ENCODE peak calls at places on chromosomes 4 and X, in nine cellular contexts. One of them, this sample, is unnamed.
A peak's percentile ranks its signal among the peaks of the same experiment; 100 is the strongest.

GRCh38 chr4:70902577-70903281 is 560 bp downstream of the MOB1B start:
- DNase-seq in hepatocyte: no peak
- DNase-seq in NCI-H2029: no peak
- DNase-seq in NB4: peak; percentile 52
- DNase-seq in activated CD4-positive, alpha-beta T cell treated with anti-CD3 and anti-CD28 coated beads for 1 hour: peak; percentile 11
- DNase-seq in body of pancreas: no peak
- DNase-seq in NCI-H1105 treated with DMSO at 0.1 percent for 48 hours: peak; percentile 7
- DNase-seq in endothelial cell: no peak
- DNase-seq in stimulated activated CD8-positive, alpha-beta memory T cell treated with anti-CD3 and anti-CD28 coated beads, Interleukin-4, amount 100 ng/mL, for 24 hours: peak; percentile 8
- DNase-seq in this sample: no peak

GRCh38 chr4:67198757-67199156 is 346.5 kb downstream of the CENPC start:
- DNase-seq in body of pancreas: no peak
- DNase-seq in hepatocyte: peak; percentile 63
- DNase-seq in NCI-H1105 treated with DMSO at 0.1 percent for 48 hours: no peak
- DNase-seq in endothelial cell: peak; percentile 8
- DNase-seq in NCI-H2029: no peak
- DNase-seq in stimulated activated CD8-positive, alpha-beta memory T cell treated with anti-CD3 and anti-CD28 coated beads, Interleukin-4, amount 100 ng/mL, for 24 hours: no peak
- DNase-seq in activated CD4-positive, alpha-beta T cell treated with anti-CD3 and anti-CD28 coated beads for 1 hour: no peak
- DNase-seq in NB4: peak; percentile 49
- DNase-seq in this sample: peak; percentile 0

GRCh38 chr4:54004463-54004862 is 59.9 kb downstream of the CHIC2 start:
- DNase-seq in endothelial cell: no peak
- DNase-seq in NCI-H1105 treated with DMSO at 0.1 percent for 48 hours: no peak
- DNase-seq in stimulated activated CD8-positive, alpha-beta memory T cell treated with anti-CD3 and anti-CD28 coated beads, Interleukin-4, amount 100 ng/mL, for 24 hours: no peak
- DNase-seq in body of pancreas: no peak
- DNase-seq in NB4: no peak
- DNase-seq in NCI-H2029: no peak
- DNase-seq in activated CD4-positive, alpha-beta T cell treated with anti-CD3 and anti-CD28 coated beads for 1 hour: no peak
- DNase-seq in hepatocyte: no peak
- DNase-seq in this sample: no peak

GRCh38 chrX:102654696-102655095 is 3.4 kb downstream of the GPRASP1 start:
- DNase-seq in hepatocyte: no peak
- DNase-seq in NCI-H2029: no peak
- DNase-seq in endothelial cell: no peak
- DNase-seq in activated CD4-positive, alpha-beta T cell treated with anti-CD3 and anti-CD28 coated beads for 1 hour: no peak
- DNase-seq in NCI-H1105 treated with DMSO at 0.1 percent for 48 hours: no peak
- DNase-seq in NB4: no peak
- DNase-seq in stimulated activated CD8-positive, alpha-beta memory T cell treated with anti-CD3 and anti-CD28 coated beads, Interleukin-4, amount 100 ng/mL, for 24 hours: no peak
- DNase-seq in body of pancreas: no peak
- DNase-seq in this sample: no peak

GRCh38 chr4:113288691-113289090 is 239.2 kb downstream of the ANK2 start:
- DNase-seq in hepatocyte: no peak
- DNase-seq in activated CD4-positive, alpha-beta T cell treated with anti-CD3 and anti-CD28 coated beads for 1 hour: no peak
- DNase-seq in stimulated activated CD8-positive, alpha-beta memory T cell treated with anti-CD3 and anti-CD28 coated beads, Interleukin-4, amount 100 ng/mL, for 24 hours: no peak
- DNase-seq in NCI-H1105 treated with DMSO at 0.1 percent for 48 hours: no peak
- DNase-seq in NB4: no peak
- DNase-seq in endothelial cell: no peak
- DNase-seq in NCI-H2029: no peak
- DNase-seq in body of pancreas: no peak
- DNase-seq in this sample: no peak

GRCh38 chrX:148871422-148872152 is 371.2 kb downstream of the AFF2 start:
- DNase-seq in activated CD4-positive, alpha-beta T cell treated with anti-CD3 and anti-CD28 coated beads for 1 hour: no peak
- DNase-seq in body of pancreas: no peak
- DNase-seq in endothelial cell: no peak
- DNase-seq in NCI-H2029: no peak
- DNase-seq in NB4: peak; percentile 3
- DNase-seq in NCI-H1105 treated with DMSO at 0.1 percent for 48 hours: no peak
- DNase-seq in stimulated activated CD8-positive, alpha-beta memory T cell treated with anti-CD3 and anti-CD28 coated beads, Interleukin-4, amount 100 ng/mL, for 24 hours: no peak
- DNase-seq in hepatocyte: no peak
- DNase-seq in this sample: peak; percentile 29

GRCh38 chr4:86019906-86020305 is 339.9 kb downstream of the MAPK10 start:
- DNase-seq in NCI-H1105 treated with DMSO at 0.1 percent for 48 hours: no peak
- DNase-seq in NB4: no peak
- DNase-seq in NCI-H2029: no peak
- DNase-seq in hepatocyte: no peak
- DNase-seq in endothelial cell: no peak
- DNase-seq in body of pancreas: no peak
- DNase-seq in stimulated activated CD8-positive, alpha-beta memory T cell treated with anti-CD3 and anti-CD28 coated beads, Interleukin-4, amount 100 ng/mL, for 24 hours: no peak
- DNase-seq in activated CD4-positive, alpha-beta T cell treated with anti-CD3 and anti-CD28 coated beads for 1 hour: no peak
- DNase-seq in this sample: no peak

GRCh38 chr4:107619065-107619464 is 101.0 kb downstream of the PAPSS1 start:
- DNase-seq in hepatocyte: peak; percentile 17
- DNase-seq in endothelial cell: no peak
- DNase-seq in NCI-H1105 treated with DMSO at 0.1 percent for 48 hours: no peak
- DNase-seq in NB4: no peak
- DNase-seq in stimulated activated CD8-positive, alpha-beta memory T cell treated with anti-CD3 and anti-CD28 coated beads, Interleukin-4, amount 100 ng/mL, for 24 hours: no peak
- DNase-seq in NCI-H2029: no peak
- DNase-seq in activated CD4-positive, alpha-beta T cell treated with anti-CD3 and anti-CD28 coated beads for 1 hour: no peak
- DNase-seq in body of pancreas: no peak
- DNase-seq in this sample: no peak

GRCh38 chr4:163372035-163372434 is 28.3 kb downstream of the NPY5R start:
- DNase-seq in stimulated activated CD8-positive, alpha-beta memory T cell treated with anti-CD3 and anti-CD28 coated beads, Interleukin-4, amount 100 ng/mL, for 24 hours: no peak
- DNase-seq in endothelial cell: no peak
- DNase-seq in hepatocyte: no peak
- DNase-seq in NB4: no peak
- DNase-seq in NCI-H2029: no peak
- DNase-seq in activated CD4-positive, alpha-beta T cell treated with anti-CD3 and anti-CD28 coated beads for 1 hour: no peak
- DNase-seq in body of pancreas: no peak
- DNase-seq in NCI-H1105 treated with DMSO at 0.1 percent for 48 hours: no peak
- DNase-seq in this sample: no peak

GRCh38 chr4:98030059-98030458 is 113.2 kb downstream of the STPG2 start:
- DNase-seq in NB4: no peak
- DNase-seq in endothelial cell: no peak
- DNase-seq in NCI-H1105 treated with DMSO at 0.1 percent for 48 hours: no peak
- DNase-seq in NCI-H2029: no peak
- DNase-seq in hepatocyte: no peak
- DNase-seq in stimulated activated CD8-positive, alpha-beta memory T cell treated with anti-CD3 and anti-CD28 coated beads, Interleukin-4, amount 100 ng/mL, for 24 hours: no peak
- DNase-seq in body of pancreas: no peak
- DNase-seq in activated CD4-positive, alpha-beta T cell treated with anti-CD3 and anti-CD28 coated beads for 1 hour: no peak
- DNase-seq in this sample: no peak

GRCh38 chr4:156725257-156725656 is 246.3 kb downstream of the PDGFC start:
- DNase-seq in NCI-H1105 treated with DMSO at 0.1 percent for 48 hours: no peak
- DNase-seq in hepatocyte: no peak
- DNase-seq in endothelial cell: no peak
- DNase-seq in NCI-H2029: no peak
- DNase-seq in body of pancreas: no peak
- DNase-seq in NB4: no peak
- DNase-seq in stimulated activated CD8-positive, alpha-beta memory T cell treated with anti-CD3 and anti-CD28 coated beads, Interleukin-4, amount 100 ng/mL, for 24 hours: no peak
- DNase-seq in activated CD4-positive, alpha-beta T cell treated with anti-CD3 and anti-CD28 coated beads for 1 hour: no peak
- DNase-seq in this sample: peak; percentile 26

GRCh38 chr4:89196745-89197144 is 85.4 kb downstream of the TIGD2 start:
- DNase-seq in endothelial cell: no peak
- DNase-seq in stimulated activated CD8-positive, alpha-beta memory T cell treated with anti-CD3 and anti-CD28 coated beads, Interleukin-4, amount 100 ng/mL, for 24 hours: no peak
- DNase-seq in body of pancreas: no peak
- DNase-seq in activated CD4-positive, alpha-beta T cell treated with anti-CD3 and anti-CD28 coated beads for 1 hour: no peak
- DNase-seq in NCI-H1105 treated with DMSO at 0.1 percent for 48 hours: no peak
- DNase-seq in NCI-H2029: no peak
- DNase-seq in NB4: no peak
- DNase-seq in hepatocyte: peak; percentile 19
- DNase-seq in this sample: no peak

GRCh38 chr4:173246719-173247118 is 78.1 kb downstream of the GALNT7 start:
- DNase-seq in NCI-H2029: no peak
- DNase-seq in stimulated activated CD8-positive, alpha-beta memory T cell treated with anti-CD3 and anti-CD28 coated beads, Interleukin-4, amount 100 ng/mL, for 24 hours: no peak
- DNase-seq in activated CD4-positive, alpha-beta T cell treated with anti-CD3 and anti-CD28 coated beads for 1 hour: no peak
- DNase-seq in hepatocyte: no peak
- DNase-seq in NCI-H1105 treated with DMSO at 0.1 percent for 48 hours: peak; percentile 39
- DNase-seq in body of pancreas: no peak
- DNase-seq in NB4: no peak
- DNase-seq in endothelial cell: no peak
- DNase-seq in this sample: no peak

GRCh38 chrX:41526268-41526667 is 79.1 kb downstream of the NYX start:
- DNase-seq in hepatocyte: no peak
- DNase-seq in activated CD4-positive, alpha-beta T cell treated with anti-CD3 and anti-CD28 coated beads for 1 hour: no peak
- DNase-seq in body of pancreas: no peak
- DNase-seq in NCI-H2029: no peak
- DNase-seq in NCI-H1105 treated with DMSO at 0.1 percent for 48 hours: no peak
- DNase-seq in stimulated activated CD8-positive, alpha-beta memory T cell treated with anti-CD3 and anti-CD28 coated beads, Interleukin-4, amount 100 ng/mL, for 24 hours: no peak
- DNase-seq in endothelial cell: no peak
- DNase-seq in NB4: no peak
- DNase-seq in this sample: no peak

GRCh38 chr4:186554485-186554884 is 882 bp downstream of the MTNR1A start:
- DNase-seq in NCI-H1105 treated with DMSO at 0.1 percent for 48 hours: peak; percentile 57
- DNase-seq in NB4: no peak
- DNase-seq in NCI-H2029: peak; percentile 67
- DNase-seq in endothelial cell: peak; percentile 34
- DNase-seq in body of pancreas: peak; percentile 30
- DNase-seq in stimulated activated CD8-positive, alpha-beta memory T cell treated with anti-CD3 and anti-CD28 coated beads, Interleukin-4, amount 100 ng/mL, for 24 hours: no peak
- DNase-seq in activated CD4-positive, alpha-beta T cell treated with anti-CD3 and anti-CD28 coated beads for 1 hour: no peak
- DNase-seq in hepatocyte: peak; percentile 26
- DNase-seq in this sample: no peak

GRCh38 chr4:36979494-36979893 is 265.0 kb upstream of the NWD2 start:
- DNase-seq in body of pancreas: no peak
- DNase-seq in NB4: no peak
- DNase-seq in hepatocyte: peak; percentile 65
- DNase-seq in activated CD4-positive, alpha-beta T cell treated with anti-CD3 and anti-CD28 coated beads for 1 hour: no peak
- DNase-seq in NCI-H2029: no peak
- DNase-seq in endothelial cell: no peak
- DNase-seq in NCI-H1105 treated with DMSO at 0.1 percent for 48 hours: no peak
- DNase-seq in stimulated activated CD8-positive, alpha-beta memory T cell treated with anti-CD3 and anti-CD28 coated beads, Interleukin-4, amount 100 ng/mL, for 24 hours: no peak
- DNase-seq in this sample: no peak

GRCh38 chr4:87961993-87962791 is 13.3 kb upstream of the SPP1 start:
- DNase-seq in endothelial cell: no peak
- DNase-seq in NCI-H2029: no peak
- DNase-seq in activated CD4-positive, alpha-beta T cell treated with anti-CD3 and anti-CD28 coated beads for 1 hour: no peak
- DNase-seq in NB4: no peak
- DNase-seq in stimulated activated CD8-positive, alpha-beta memory T cell treated with anti-CD3 and anti-CD28 coated beads, Interleukin-4, amount 100 ng/mL, for 24 hours: no peak
- DNase-seq in hepatocyte: peak; percentile 32
- DNase-seq in body of pancreas: no peak
- DNase-seq in NCI-H1105 treated with DMSO at 0.1 percent for 48 hours: no peak
- DNase-seq in this sample: no peak

GRCh38 chr4:38681283-38682066 is 17.5 kb downstream of the KLF3 start:
- DNase-seq in NCI-H1105 treated with DMSO at 0.1 percent for 48 hours: no peak
- DNase-seq in activated CD4-positive, alpha-beta T cell treated with anti-CD3 and anti-CD28 coated beads for 1 hour: no peak
- DNase-seq in endothelial cell: no peak
- DNase-seq in hepatocyte: no peak
- DNase-seq in NCI-H2029: no peak
- DNase-seq in NB4: no peak
- DNase-seq in stimulated activated CD8-positive, alpha-beta memory T cell treated with anti-CD3 and anti-CD28 coated beads, Interleukin-4, amount 100 ng/mL, for 24 hours: no peak
- DNase-seq in body of pancreas: no peak
- DNase-seq in this sample: peak; percentile 79

GRCh38 chr4:187141101-187141500 is 417.4 kb upstream of the FAT1 start:
- DNase-seq in stimulated activated CD8-positive, alpha-beta memory T cell treated with anti-CD3 and anti-CD28 coated beads, Interleukin-4, amount 100 ng/mL, for 24 hours: no peak
- DNase-seq in endothelial cell: no peak
- DNase-seq in hepatocyte: no peak
- DNase-seq in NB4: no peak
- DNase-seq in NCI-H2029: no peak
- DNase-seq in body of pancreas: no peak
- DNase-seq in activated CD4-positive, alpha-beta T cell treated with anti-CD3 and anti-CD28 coated beads for 1 hour: no peak
- DNase-seq in NCI-H1105 treated with DMSO at 0.1 percent for 48 hours: no peak
- DNase-seq in this sample: no peak

GRCh38 chr4:80367737-80368136 is 32.2 kb downstream of the CFAP299 start:
- DNase-seq in body of pancreas: no peak
- DNase-seq in endothelial cell: no peak
- DNase-seq in NCI-H1105 treated with DMSO at 0.1 percent for 48 hours: no peak
- DNase-seq in activated CD4-positive, alpha-beta T cell treated with anti-CD3 and anti-CD28 coated beads for 1 hour: no peak
- DNase-seq in stimulated activated CD8-positive, alpha-beta memory T cell treated with anti-CD3 and anti-CD28 coated beads, Interleukin-4, amount 100 ng/mL, for 24 hours: no peak
- DNase-seq in NCI-H2029: no peak
- DNase-seq in NB4: no peak
- DNase-seq in hepatocyte: no peak
- DNase-seq in this sample: no peak

GRCh38 chr4:124420166-124420695 is 292.3 kb downstream of the ANKRD50 start:
- DNase-seq in endothelial cell: no peak
- DNase-seq in hepatocyte: no peak
- DNase-seq in NB4: no peak
- DNase-seq in NCI-H1105 treated with DMSO at 0.1 percent for 48 hours: no peak
- DNase-seq in NCI-H2029: no peak
- DNase-seq in activated CD4-positive, alpha-beta T cell treated with anti-CD3 and anti-CD28 coated beads for 1 hour: no peak
- DNase-seq in body of pancreas: no peak
- DNase-seq in stimulated activated CD8-positive, alpha-beta memory T cell treated with anti-CD3 and anti-CD28 coated beads, Interleukin-4, amount 100 ng/mL, for 24 hours: no peak
- DNase-seq in this sample: no peak

GRCh38 chr4:38132140-38132673 is 172.0 kb downstream of the PTTG2 start:
- DNase-seq in endothelial cell: peak; percentile 23
- DNase-seq in stimulated activated CD8-positive, alpha-beta memory T cell treated with anti-CD3 and anti-CD28 coated beads, Interleukin-4, amount 100 ng/mL, for 24 hours: peak; percentile 39
- DNase-seq in hepatocyte: peak; percentile 83
- DNase-seq in NB4: no peak
- DNase-seq in NCI-H1105 treated with DMSO at 0.1 percent for 48 hours: no peak
- DNase-seq in body of pancreas: peak; percentile 35
- DNase-seq in activated CD4-positive, alpha-beta T cell treated with anti-CD3 and anti-CD28 coated beads for 1 hour: peak; percentile 46
- DNase-seq in NCI-H2029: no peak
- DNase-seq in this sample: peak; percentile 76

GRCh38 chrX:71623714-71624113 is 5.4 kb upstream of the CXCR3 start:
- DNase-seq in NCI-H2029: no peak
- DNase-seq in endothelial cell: no peak
- DNase-seq in NCI-H1105 treated with DMSO at 0.1 percent for 48 hours: no peak
- DNase-seq in activated CD4-positive, alpha-beta T cell treated with anti-CD3 and anti-CD28 coated beads for 1 hour: no peak
- DNase-seq in body of pancreas: no peak
- DNase-seq in NB4: peak; percentile 17
- DNase-seq in stimulated activated CD8-positive, alpha-beta memory T cell treated with anti-CD3 and anti-CD28 coated beads, Interleukin-4, amount 100 ng/mL, for 24 hours: no peak
- DNase-seq in hepatocyte: no peak
- DNase-seq in this sample: no peak

GRCh38 chr4:132859929-132860328 is 289.2 kb upstream of the PCDH10 start:
- DNase-seq in body of pancreas: no peak
- DNase-seq in NB4: no peak
- DNase-seq in NCI-H1105 treated with DMSO at 0.1 percent for 48 hours: no peak
- DNase-seq in stimulated activated CD8-positive, alpha-beta memory T cell treated with anti-CD3 and anti-CD28 coated beads, Interleukin-4, amount 100 ng/mL, for 24 hours: no peak
- DNase-seq in NCI-H2029: no peak
- DNase-seq in hepatocyte: no peak
- DNase-seq in endothelial cell: no peak
- DNase-seq in activated CD4-positive, alpha-beta T cell treated with anti-CD3 and anti-CD28 coated beads for 1 hour: no peak
- DNase-seq in this sample: no peak

GRCh38 chrX:149630681-149631292 is 805 bp downstream of the TMEM185A start:
- DNase-seq in activated CD4-positive, alpha-beta T cell treated with anti-CD3 and anti-CD28 coated beads for 1 hour: no peak
- DNase-seq in NB4: peak; percentile 40
- DNase-seq in stimulated activated CD8-positive, alpha-beta memory T cell treated with anti-CD3 and anti-CD28 coated beads, Interleukin-4, amount 100 ng/mL, for 24 hours: no peak
- DNase-seq in NCI-H2029: no peak
- DNase-seq in body of pancreas: no peak
- DNase-seq in endothelial cell: no peak
- DNase-seq in hepatocyte: peak; percentile 35
- DNase-seq in NCI-H1105 treated with DMSO at 0.1 percent for 48 hours: peak; percentile 19
- DNase-seq in this sample: peak; percentile 0

GRCh38 chrX:39821011-39821708 is 276.6 kb downstream of the BCOR start:
- DNase-seq in endothelial cell: peak; percentile 19
- DNase-seq in NB4: no peak
- DNase-seq in hepatocyte: peak; percentile 73
- DNase-seq in NCI-H2029: no peak
- DNase-seq in activated CD4-positive, alpha-beta T cell treated with anti-CD3 and anti-CD28 coated beads for 1 hour: no peak
- DNase-seq in body of pancreas: peak; percentile 22
- DNase-seq in stimulated activated CD8-positive, alpha-beta memory T cell treated with anti-CD3 and anti-CD28 coated beads, Interleukin-4, amount 100 ng/mL, for 24 hours: no peak
- DNase-seq in NCI-H1105 treated with DMSO at 0.1 percent for 48 hours: no peak
- DNase-seq in this sample: no peak

GRCh38 chr4:137531951-137532868 is at the start of gene PCDH18:
- DNase-seq in NB4: no peak
- DNase-seq in NCI-H2029: no peak
- DNase-seq in NCI-H1105 treated with DMSO at 0.1 percent for 48 hours: peak; percentile 58
- DNase-seq in hepatocyte: peak; percentile 89
- DNase-seq in endothelial cell: peak; percentile 52
- DNase-seq in body of pancreas: peak; percentile 44
- DNase-seq in activated CD4-positive, alpha-beta T cell treated with anti-CD3 and anti-CD28 coated beads for 1 hour: no peak
- DNase-seq in stimulated activated CD8-positive, alpha-beta memory T cell treated with anti-CD3 and anti-CD28 coated beads, Interleukin-4, amount 100 ng/mL, for 24 hours: no peak
- DNase-seq in this sample: peak; percentile 93

GRCh38 chrX:106935175-106935574 is 15.0 kb downstream of the CLDN2 start:
- DNase-seq in hepatocyte: no peak
- DNase-seq in NB4: no peak
- DNase-seq in endothelial cell: no peak
- DNase-seq in activated CD4-positive, alpha-beta T cell treated with anti-CD3 and anti-CD28 coated beads for 1 hour: no peak
- DNase-seq in body of pancreas: no peak
- DNase-seq in NCI-H1105 treated with DMSO at 0.1 percent for 48 hours: no peak
- DNase-seq in NCI-H2029: no peak
- DNase-seq in stimulated activated CD8-positive, alpha-beta memory T cell treated with anti-CD3 and anti-CD28 coated beads, Interleukin-4, amount 100 ng/mL, for 24 hours: no peak
- DNase-seq in this sample: no peak

GRCh38 chrX:104113237-104113965 is 1.1 kb downstream of the ZCCHC18 start:
- DNase-seq in hepatocyte: peak; percentile 63
- DNase-seq in activated CD4-positive, alpha-beta T cell treated with anti-CD3 and anti-CD28 coated beads for 1 hour: peak; percentile 21
- DNase-seq in NCI-H1105 treated with DMSO at 0.1 percent for 48 hours: peak; percentile 59
- DNase-seq in body of pancreas: peak; percentile 54
- DNase-seq in NB4: peak; percentile 56
- DNase-seq in stimulated activated CD8-positive, alpha-beta memory T cell treated with anti-CD3 and anti-CD28 coated beads, Interleukin-4, amount 100 ng/mL, for 24 hours: peak; percentile 21
- DNase-seq in endothelial cell: peak; percentile 50
- DNase-seq in NCI-H2029: peak; percentile 5
- DNase-seq in this sample: peak; percentile 14

GRCh38 chr4:154743683-154744340 is at the start of gene LRAT:
- DNase-seq in NB4: no peak
- DNase-seq in NCI-H2029: peak; percentile 6
- DNase-seq in NCI-H1105 treated with DMSO at 0.1 percent for 48 hours: peak; percentile 1
- DNase-seq in hepatocyte: peak; percentile 85
- DNase-seq in stimulated activated CD8-positive, alpha-beta memory T cell treated with anti-CD3 and anti-CD28 coated beads, Interleukin-4, amount 100 ng/mL, for 24 hours: no peak
- DNase-seq in body of pancreas: peak; percentile 81
- DNase-seq in activated CD4-positive, alpha-beta T cell treated with anti-CD3 and anti-CD28 coated beads for 1 hour: no peak
- DNase-seq in endothelial cell: peak; percentile 62
- DNase-seq in this sample: peak; percentile 4

GRCh38 chrX:103311401-103311785 is 603 bp upstream of the BEX2 start:
- DNase-seq in NCI-H2029: no peak
- DNase-seq in body of pancreas: no peak
- DNase-seq in activated CD4-positive, alpha-beta T cell treated with anti-CD3 and anti-CD28 coated beads for 1 hour: no peak
- DNase-seq in endothelial cell: no peak
- DNase-seq in NB4: no peak
- DNase-seq in hepatocyte: no peak
- DNase-seq in stimulated activated CD8-positive, alpha-beta memory T cell treated with anti-CD3 and anti-CD28 coated beads, Interleukin-4, amount 100 ng/mL, for 24 hours: no peak
- DNase-seq in NCI-H1105 treated with DMSO at 0.1 percent for 48 hours: no peak
- DNase-seq in this sample: no peak

This sample was measured in MG63.